ENCODE peak calls at places on chromosomes 2 and 18, in seven cellular contexts. P is PC-9, A is AG10803, D is mesendoderm, T is skeletal muscle cell, S is IMR-90, Z is OCI-LY7. J is an unnamed sample.
A peak's percentile ranks its signal among the peaks of the same experiment; 100 is the strongest.

GRCh38 chr18:23245461-23245860 is 110.2 kb downstream of the CABLES1 start:
- DNase-seq in P (no peak), A (no peak), D (no peak), T (no peak), S (no peak), Z (no peak), J (no peak)

GRCh38 chr2:155169317-155169716 is 470.8 kb downstream of the KCNJ3 start:
- DNase-seq in P (no peak), A (no peak), D (peak; percentile 22), T (no peak), S (no peak), Z (no peak), J (no peak)

GRCh38 chr18:38644875-38645641 is 1079.5 kb upstream of the CELF4 start:
- DNase-seq in P (no peak), A (no peak), D (no peak), T (no peak), S (no peak), Z (no peak), J (no peak)

GRCh38 chr2:189134485-189134884 is 45.1 kb downstream of the COL5A2 start:
- DNase-seq in P (no peak), A (peak; percentile 10), D (no peak), T (no peak), S (no peak), Z (no peak), J (no peak)

GRCh38 chr2:3761328-3761727 is 58.0 kb downstream of the DCDC2C start:
- DNase-seq in P (no peak), A (no peak), D (no peak), T (no peak), S (no peak), Z (no peak), J (no peak)

GRCh38 chr2:216768908-216769401 is 73.6 kb upstream of the IGFBP5 start:
- DNase-seq in P (no peak), A (no peak), D (no peak), T (no peak), S (no peak), Z (no peak), J (no peak)

GRCh38 chr2:159153463-159153862 is 133.0 kb downstream of the WDSUB1 start:
- DNase-seq in P (peak; percentile 61), A (no peak), D (no peak), T (no peak), S (no peak), Z (no peak), J (no peak)

GRCh38 chr2:23321767-23322166 is 63.2 kb upstream of the KLHL29 start:
- DNase-seq in P (no peak), A (no peak), D (no peak), T (no peak), S (no peak), Z (no peak), J (no peak)

GRCh38 chr2:214604861-214605260 is 194.0 kb downstream of the VWC2L start:
- DNase-seq in P (no peak), A (peak; percentile 5), D (peak; percentile 79), T (peak; percentile 5), S (peak; percentile 85), Z (no peak), J (no peak)

GRCh38 chr2:37529830-37530452 is 141.5 kb downstream of the CDC42EP3 start:
- DNase-seq in P (no peak), A (peak; percentile 74), D (no peak), T (no peak), S (peak; percentile 20), Z (no peak), J (no peak)

GRCh38 chr2:32882911-32883810 is 63.6 kb upstream of the LTBP1 start:
- DNase-seq in P (no peak), A (peak; percentile 93), D (no peak), T (peak; percentile 43), S (peak; percentile 53), Z (no peak), J (peak; percentile 59)

GRCh38 chr2:71930073-71930681 is 217.5 kb downstream of the CYP26B1 start:
- DNase-seq in P (no peak), A (peak; percentile 96), D (no peak), T (no peak), S (no peak), Z (no peak), J (peak; percentile 80)

GRCh38 chr18:8895987-8896619 is 190.7 kb downstream of the MTCL1 start:
- DNase-seq in P (no peak), A (peak; percentile 99), D (no peak), T (peak; percentile 65), S (peak; percentile 88), Z (no peak), J (peak; percentile 86)

GRCh38 chr2:231339318-231339717 is 56.2 kb upstream of the B3GNT7 start:
- DNase-seq in P (no peak), A (no peak), D (no peak), T (no peak), S (no peak), Z (no peak), J (no peak)

GRCh38 chr2:9738718-9739496 is 104.4 kb upstream of the TAF1B start:
- DNase-seq in P (no peak), A (peak; percentile 48), D (no peak), T (no peak), S (no peak), Z (no peak), J (no peak)

GRCh38 chr2:9737053-9737875 is 106.0 kb upstream of the TAF1B start:
- DNase-seq in P (no peak), A (peak; percentile 21), D (peak; percentile 75), T (no peak), S (peak; percentile 50), Z (peak; percentile 6), J (no peak)

GRCh38 chr2:9736008-9736407 is 105.2 kb upstream of the YWHAQ start:
- DNase-seq in P (no peak), A (no peak), D (no peak), T (no peak), S (no peak), Z (no peak), J (no peak)

GRCh38 chr2:9739508-9739907 is 103.8 kb upstream of the TAF1B start:
- DNase-seq in P (peak; percentile 39), A (peak; percentile 45), D (no peak), T (no peak), S (no peak), Z (no peak), J (no peak)

DNA sequence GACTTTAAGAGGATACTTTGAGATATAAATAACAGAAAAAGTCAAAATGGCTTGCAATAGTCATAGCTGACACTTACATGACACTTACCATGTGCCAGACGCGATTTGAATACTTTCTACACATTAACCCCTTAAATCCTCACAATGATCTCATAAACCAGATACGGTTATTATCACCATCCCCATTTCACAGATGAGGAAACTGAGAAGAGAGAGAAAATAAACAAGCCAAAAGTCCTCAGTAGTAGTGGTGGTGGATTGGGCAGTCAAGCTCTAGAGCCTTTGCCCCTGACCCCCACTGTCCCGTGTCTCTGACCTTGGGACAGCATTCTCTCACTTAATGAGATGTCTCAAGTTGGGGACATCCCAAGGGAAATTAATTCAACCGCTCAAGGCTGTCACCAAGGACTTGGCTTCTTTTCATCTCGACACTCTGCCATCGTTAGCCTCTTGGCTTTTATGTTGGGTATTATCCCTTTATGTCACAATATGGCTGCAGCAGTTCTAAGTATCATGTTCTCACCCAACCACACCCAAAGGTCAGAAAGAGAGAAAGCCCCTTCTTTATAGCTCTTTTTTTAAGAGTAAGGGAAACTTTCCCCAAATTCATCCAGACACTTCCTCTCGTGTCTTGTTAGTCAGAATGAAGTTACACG is 105.1 kb upstream of the TAF1B start:
- DNase-seq in P (no peak), A (no peak), D (no peak), T (no peak), S (no peak), Z (no peak), J (no peak)
- H3K4me3 ChIP-seq in P (no peak overlapping the region), A (no peak overlapping the region), D (no peak overlapping the region), T (no peak overlapping the region), S (no peak overlapping the region), Z (no peak overlapping the region), J (no peak overlapping the region)

DNA sequence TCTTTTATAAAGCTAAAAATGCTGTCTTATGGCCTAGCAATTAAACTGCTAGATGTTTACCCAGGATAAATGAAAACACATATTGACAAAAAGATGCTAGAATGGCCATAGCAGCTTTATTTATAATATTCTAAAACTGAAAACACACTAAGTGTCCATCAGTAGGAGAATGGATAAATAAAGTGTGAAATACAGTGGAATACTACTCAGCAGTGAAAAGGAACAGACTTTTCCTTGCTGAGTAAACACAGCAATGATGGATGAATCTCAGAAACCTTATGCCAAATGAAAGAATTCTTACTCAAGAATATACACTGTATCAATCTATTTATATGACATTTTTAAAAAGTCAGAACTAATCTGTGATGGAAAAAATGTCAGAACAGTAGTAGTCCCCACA is 33.2 kb downstream of the DDX1 start:
- DNase-seq in P (no peak), A (no peak), D (no peak), T (no peak), S (no peak), Z (no peak), J (no peak)
- H3K4me3 ChIP-seq in P (no peak overlapping the region), A (no peak overlapping the region), D (no peak overlapping the region), T (no peak overlapping the region), S (no peak overlapping the region), Z (no peak overlapping the region), J (no peak overlapping the region)

GRCh38 chr2:209208211-209208610 is 215.6 kb upstream of the MAP2 start:
- DNase-seq in P (peak; percentile 12), A (no peak), D (peak; percentile 54), T (no peak), S (no peak), Z (peak; percentile 0), J (peak; percentile 28)
- H3K4me3 ChIP-seq in P (peak overlapping the region; percentile 31), A (no peak overlapping the region), D (no peak overlapping the region), T (no peak overlapping the region), S (no peak overlapping the region), Z (no peak overlapping the region), J (peak overlapping the region; percentile 46)

DNA sequence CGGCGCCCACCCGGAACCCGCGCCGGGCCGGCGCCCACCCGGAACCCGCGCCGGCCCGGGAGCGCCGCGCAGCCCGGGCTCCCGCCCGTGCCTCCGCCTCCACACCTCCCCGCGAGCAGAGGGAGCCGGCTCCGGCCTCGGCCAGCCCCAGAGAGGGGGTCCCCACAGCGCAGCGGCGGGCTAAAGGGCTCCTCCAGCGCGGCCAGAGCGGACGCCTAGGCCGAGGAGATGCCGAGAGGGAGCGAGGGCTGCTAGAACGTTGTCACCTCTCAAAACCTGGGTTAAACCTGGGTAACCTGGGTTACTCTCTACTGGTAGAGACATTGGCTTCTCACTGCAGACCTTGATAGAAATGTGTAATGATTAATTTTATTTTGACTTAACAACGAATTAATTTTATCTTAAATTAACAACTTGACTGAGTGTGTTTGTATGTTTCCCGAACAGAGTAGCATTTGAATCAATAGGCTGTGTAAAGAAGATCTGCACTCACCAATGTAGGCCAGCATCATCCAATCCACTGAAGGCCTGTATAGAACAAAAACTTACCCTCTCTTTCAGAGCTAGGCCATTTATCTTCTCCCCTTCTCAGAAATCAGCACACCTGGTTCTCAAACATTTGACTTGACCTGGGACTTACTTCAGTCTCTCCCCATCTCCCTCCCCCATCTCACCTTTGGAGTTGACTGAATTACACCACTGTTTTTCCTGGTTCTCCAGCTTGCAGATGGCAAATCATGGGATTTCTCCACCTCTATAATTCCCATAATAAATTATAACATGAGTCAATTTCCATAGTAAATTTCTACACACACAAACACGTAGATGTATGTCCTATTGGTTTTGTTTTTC is 242.7 kb downstream of the ASXL3 start:
- DNase-seq in P (no peak), A (no peak), D (peak; percentile 21), T (no peak), S (no peak), Z (no peak), J (no peak)
- H3K4me3 ChIP-seq in P (no peak overlapping the region), A (no peak overlapping the region), D (no peak overlapping the region), T (no peak overlapping the region), S (no peak overlapping the region), Z (no peak overlapping the region), J (no peak overlapping the region)

DNA sequence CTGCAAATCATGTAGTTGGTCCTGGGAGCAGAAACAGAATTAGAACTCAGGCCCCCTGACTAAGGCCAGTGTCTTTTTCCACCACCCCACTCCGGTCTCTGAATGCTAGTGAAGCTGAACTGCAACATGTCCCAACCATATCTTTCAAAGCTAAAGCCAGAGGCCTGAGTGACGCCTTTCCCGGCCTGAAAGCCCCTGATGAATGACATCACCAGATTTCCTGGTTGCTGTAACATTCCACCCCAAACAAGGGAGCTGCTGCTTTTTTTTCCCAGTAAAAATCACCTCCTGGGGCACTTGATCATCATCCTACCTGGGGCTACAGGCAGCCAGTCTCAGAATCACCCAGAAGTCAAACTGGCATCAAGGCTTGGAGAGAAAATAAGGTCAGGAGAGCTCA is 162.7 kb downstream of the ARL4C start:
- DNase-seq in P (peak; percentile 21), A (peak; percentile 6), D (peak; percentile 92), T (no peak), S (no peak), Z (no peak), J (no peak)
- H3K4me3 ChIP-seq in P (no peak overlapping the region), A (no peak overlapping the region), D (no peak overlapping the region), T (no peak overlapping the region), S (no peak overlapping the region), Z (no peak overlapping the region), J (no peak overlapping the region)

J was measured in MG63.